ENCODE peak calls at places on chromosomes 5 and 9, in six cellular contexts. One of them, this sample, is unnamed.

GRCh38 chr5:143113461-143113860 is 290.0 kb downstream of the NR3C1 start:
- ATAC-seq in central memory CD8-positive, alpha-beta T cell: no peak
- ATAC-seq in mucosa of descending colon: no peak
- ATAC-seq in CD4-positive, CD25-positive, alpha-beta regulatory T cell: no peak
- ATAC-seq in foreskin keratinocyte: no peak
- ATAC-seq in heart left ventricle: no peak
- ATAC-seq in this sample: no peak

GRCh38 chr9:78694950-78695349 is 398.0 kb downstream of the PSAT1 start:
- ATAC-seq in central memory CD8-positive, alpha-beta T cell: no peak
- ATAC-seq in mucosa of descending colon: no peak
- ATAC-seq in CD4-positive, CD25-positive, alpha-beta regulatory T cell: no peak
- ATAC-seq in foreskin keratinocyte: no peak
- ATAC-seq in heart left ventricle: no peak
- ATAC-seq in this sample: no peak

GRCh38 chr5:61167382-61167781 is 5.1 kb upstream of the SMIM15 start:
- ATAC-seq in central memory CD8-positive, alpha-beta T cell: no peak
- ATAC-seq in mucosa of descending colon: peak
- ATAC-seq in CD4-positive, CD25-positive, alpha-beta regulatory T cell: no peak
- ATAC-seq in foreskin keratinocyte: no peak
- ATAC-seq in heart left ventricle: no peak
- ATAC-seq in this sample: no peak

GRCh38 chr5:173753307-173754168 is 134.6 kb upstream of the CPEB4 start:
- ATAC-seq in central memory CD8-positive, alpha-beta T cell: no peak
- ATAC-seq in mucosa of descending colon: no peak
- ATAC-seq in CD4-positive, CD25-positive, alpha-beta regulatory T cell: no peak
- ATAC-seq in foreskin keratinocyte: no peak
- ATAC-seq in heart left ventricle: peak
- ATAC-seq in this sample: no peak

GRCh38 chr5:175821790-175822211 is 49.6 kb upstream of the CPLX2 start:
- ATAC-seq in central memory CD8-positive, alpha-beta T cell: no peak
- ATAC-seq in mucosa of descending colon: no peak
- ATAC-seq in CD4-positive, CD25-positive, alpha-beta regulatory T cell: no peak
- ATAC-seq in foreskin keratinocyte: peak
- ATAC-seq in heart left ventricle: no peak
- ATAC-seq in this sample: peak

GRCh38 chr5:96896806-96897205 is 20.5 kb downstream of the ERAP2 start:
- ATAC-seq in central memory CD8-positive, alpha-beta T cell: peak
- ATAC-seq in mucosa of descending colon: peak
- ATAC-seq in CD4-positive, CD25-positive, alpha-beta regulatory T cell: peak
- ATAC-seq in foreskin keratinocyte: no peak
- ATAC-seq in heart left ventricle: no peak
- ATAC-seq in this sample: peak

GRCh38 chr5:75050415-75050814 is 1.9 kb downstream of the GCNT4 start:
- ATAC-seq in central memory CD8-positive, alpha-beta T cell: no peak
- ATAC-seq in mucosa of descending colon: no peak
- ATAC-seq in CD4-positive, CD25-positive, alpha-beta regulatory T cell: no peak
- ATAC-seq in foreskin keratinocyte: peak
- ATAC-seq in heart left ventricle: no peak
- ATAC-seq in this sample: no peak

GRCh38 chr5:168224110-168224509 is 67.3 kb upstream of the WWC1 start:
- ATAC-seq in central memory CD8-positive, alpha-beta T cell: no peak
- ATAC-seq in mucosa of descending colon: no peak
- ATAC-seq in CD4-positive, CD25-positive, alpha-beta regulatory T cell: no peak
- ATAC-seq in foreskin keratinocyte: no peak
- ATAC-seq in heart left ventricle: no peak
- ATAC-seq in this sample: no peak

GRCh38 chr9:86718373-86718772 is 228.9 kb downstream of the GAS1 start:
- ATAC-seq in central memory CD8-positive, alpha-beta T cell: no peak
- ATAC-seq in mucosa of descending colon: no peak
- ATAC-seq in CD4-positive, CD25-positive, alpha-beta regulatory T cell: no peak
- ATAC-seq in foreskin keratinocyte: no peak
- ATAC-seq in heart left ventricle: peak
- ATAC-seq in this sample: no peak

GRCh38 chr9:2623866-2624682 is 2.5 kb downstream of the VLDLR start:
- ATAC-seq in central memory CD8-positive, alpha-beta T cell: no peak
- ATAC-seq in mucosa of descending colon: no peak
- ATAC-seq in CD4-positive, CD25-positive, alpha-beta regulatory T cell: no peak
- ATAC-seq in foreskin keratinocyte: peak
- ATAC-seq in heart left ventricle: no peak
- ATAC-seq in this sample: no peak

GRCh38 chr9:69175488-69175872 is 1.4 kb downstream of the TJP2 start:
- ATAC-seq in central memory CD8-positive, alpha-beta T cell: no peak
- ATAC-seq in mucosa of descending colon: no peak
- ATAC-seq in CD4-positive, CD25-positive, alpha-beta regulatory T cell: no peak
- ATAC-seq in foreskin keratinocyte: no peak
- ATAC-seq in heart left ventricle: no peak
- ATAC-seq in this sample: peak

GRCh38 chr5:166369326-166369725 is 1922.1 kb upstream of the WWC1 start:
- ATAC-seq in central memory CD8-positive, alpha-beta T cell: no peak
- ATAC-seq in mucosa of descending colon: no peak
- ATAC-seq in CD4-positive, CD25-positive, alpha-beta regulatory T cell: no peak
- ATAC-seq in foreskin keratinocyte: no peak
- ATAC-seq in heart left ventricle: no peak
- ATAC-seq in this sample: no peak

GRCh38 chr5:157066950-157067349 is 8.0 kb upstream of the HAVCR1 start:
- ATAC-seq in central memory CD8-positive, alpha-beta T cell: no peak
- ATAC-seq in mucosa of descending colon: peak
- ATAC-seq in CD4-positive, CD25-positive, alpha-beta regulatory T cell: no peak
- ATAC-seq in foreskin keratinocyte: no peak
- ATAC-seq in heart left ventricle: no peak
- ATAC-seq in this sample: no peak

This sample was measured in activated T-helper 17 cell treated with anti-CD3 and anti-CD28 coated beads, Interleukin-2, amount 50 U/mL, for 72 hours.